ENCODE peak calls at places on chromosomes 1 and 21, in nine cellular contexts. X, T, M, W, E, U, D, I and B are unnamed samples.

GRCh38 chr21:36630485-36631206 is 68.3 kb upstream of the SIM2 start:
- DNase-seq in E (peak), X (peak), I (peak), D (peak), T (peak), W (peak), M (peak), U (peak), B (no peak)

GRCh38 chr1:23562138-23562819 is 3.0 kb upstream of the ID3 start:
- DNase-seq in W (peak), T (peak), M (peak), U (peak), I (peak), E (peak), D (peak), X (no peak), B (peak)

GRCh38 chr1:214260561-214261205 is 20.3 kb upstream of the SMYD2 start:
- DNase-seq in X (no peak), D (no peak), U (no peak), W (no peak), M (no peak), I (no peak), E (no peak), T (no peak), B (no peak)

GRCh38 chr1:177640687-177641086 is 329.2 kb downstream of the SEC16B start:
- DNase-seq in U (no peak), M (no peak), I (no peak), X (no peak), E (no peak), T (no peak), D (no peak), W (no peak), B (no peak)

GRCh38 chr1:43836267-43836951 is 97.2 kb upstream of the ARTN start:
- DNase-seq in D (no peak), U (peak), E (no peak), X (peak), T (no peak), M (no peak), W (peak), I (peak), B (no peak)

GRCh38 chr1:56404561-56405030 is 174.8 kb downstream of the PLPP3 start:
- DNase-seq in E (no peak), T (no peak), M (peak), D (peak), U (no peak), I (no peak), W (no peak), X (no peak), B (no peak)

GRCh38 chr1:233440952-233441401 is 113.5 kb downstream of the MAP3K21 start:
- DNase-seq in E (peak), I (no peak), X (no peak), T (no peak), W (peak), U (peak), M (peak), D (peak), B (peak)

GRCh38 chr1:113929750-113930498 is 800 bp downstream of the HIPK1 start:
- DNase-seq in W (peak), X (peak), M (no peak), D (no peak), E (no peak), T (peak), I (peak), U (peak), B (peak)

GRCh38 chr21:42269382-42269781 is 45.8 kb downstream of the TFF3 start:
- DNase-seq in W (no peak), M (no peak), U (no peak), D (no peak), T (no peak), I (peak), E (no peak), X (no peak), B (no peak)

GRCh38 chr21:25938673-25939395 is 204.1 kb downstream of the GABPA start:
- DNase-seq in T (no peak), W (no peak), X (no peak), D (peak), U (no peak), M (no peak), I (no peak), E (no peak), B (no peak)

GRCh38 chr1:59116920-59117542 is 179.9 kb upstream of the FGGY start:
- DNase-seq in X (no peak), W (no peak), U (no peak), D (peak), E (no peak), M (no peak), T (no peak), I (no peak), B (no peak)

GRCh38 chr1:73832276-73832825 is 365.6 kb downstream of the LRRIQ3 start:
- DNase-seq in M (no peak), U (no peak), X (no peak), T (no peak), D (no peak), W (no peak), I (no peak), E (no peak), B (no peak)

GRCh38 chr1:87853576-87854351 is 525.1 kb downstream of the LMO4 start:
- DNase-seq in I (no peak), T (no peak), E (no peak), U (peak), W (no peak), M (no peak), D (peak), X (no peak), B (no peak)

GRCh38 chr1:89888480-89889335 is 67.9 kb downstream of the LRRC8D start:
- DNase-seq in W (no peak), U (peak), I (no peak), X (no peak), T (no peak), E (no peak), M (no peak), D (no peak), B (no peak)

GRCh38 chr1:40094481-40095110 is 2.5 kb downstream of the PPT1 start:
- DNase-seq in E (no peak), T (no peak), U (no peak), I (no peak), M (no peak), W (no peak), X (no peak), D (no peak), B (no peak)

GRCh38 chr1:7703321-7704213 is 67.5 kb upstream of the VAMP3 start:
- DNase-seq in M (no peak), T (no peak), X (no peak), E (no peak), I (peak), U (no peak), D (no peak), W (peak), B (no peak)

GRCh38 chr21:30058928-30059327 is 107.7 kb downstream of the CLDN17 start:
- DNase-seq in D (no peak), X (no peak), M (no peak), E (no peak), T (no peak), I (no peak), U (no peak), W (no peak), B (no peak)

GRCh38 chr1:54800899-54801759 is at the start of gene TTC22:
- DNase-seq in T (no peak), X (peak), W (no peak), M (no peak), U (peak), E (no peak), I (peak), D (no peak), B (no peak)

GRCh38 chr1:35452086-35452485 is 105.1 kb downstream of the KIAA0319L start:
- DNase-seq in T (peak), X (no peak), E (no peak), D (peak), U (no peak), M (peak), W (no peak), I (no peak), B (no peak)

GRCh38 chr1:41282679-41283317 is 40.7 kb upstream of the SCMH1 start:
- DNase-seq in U (peak), E (peak), W (no peak), T (no peak), M (peak), I (peak), X (peak), D (peak), B (peak)

GRCh38 chr21:45906859-45907258 is 74.7 kb upstream of the COL6A1 start:
- DNase-seq in D (no peak), I (no peak), X (no peak), T (no peak), E (no peak), M (no peak), W (no peak), U (no peak), B (no peak)

GRCh38 chr1:169858467-169858866 is 35.2 kb downstream of the SCYL3 start:
- DNase-seq in W (no peak), U (no peak), I (no peak), M (no peak), T (no peak), X (no peak), E (peak), D (peak), B (no peak)

GRCh38 chr1:41046347-41046775 is 24.8 kb upstream of the SLFNL1 start:
- DNase-seq in X (no peak), I (no peak), M (no peak), E (no peak), T (no peak), U (no peak), W (no peak), D (no peak), B (no peak)

GRCh38 chr1:45334308-45335245 is 5.4 kb upstream of the TOE1 start:
- DNase-seq in W (no peak), I (no peak), M (peak), D (no peak), U (no peak), E (no peak), T (no peak), X (no peak), B (no peak)

GRCh38 chr1:158185770-158186705 is 5.3 kb downstream of the CD1D start:
- DNase-seq in I (no peak), X (no peak), D (no peak), U (peak), E (no peak), T (peak), W (no peak), M (no peak), B (no peak)

GRCh38 chr1:204288061-204288588 is 71.6 kb downstream of the PLEKHA6 start:
- DNase-seq in I (no peak), T (no peak), U (peak), M (peak), W (no peak), E (peak), X (no peak), D (peak), B (no peak)

GRCh38 chr1:1334835-1335234 is 3.8 kb downstream of the TAS1R3 start:
- DNase-seq in M (no peak), E (no peak), X (no peak), I (no peak), D (no peak), W (no peak), U (no peak), T (no peak), B (no peak)

GRCh38 chr1:211646566-211646965 is 28.9 kb downstream of the NEK2 start:
- DNase-seq in T (no peak), W (no peak), E (no peak), I (no peak), D (no peak), M (no peak), U (no peak), X (no peak), B (no peak)

GRCh38 chr1:226135059-226135651 is 51.4 kb downstream of the ACBD3 start:
- DNase-seq in I (no peak), X (no peak), W (peak), U (no peak), M (no peak), D (no peak), T (no peak), E (no peak), B (no peak)

GRCh38 chr1:24364975-24365678 is 46.0 kb downstream of the GRHL3 start:
- DNase-seq in I (peak), D (peak), X (no peak), W (peak), E (peak), M (peak), U (peak), T (no peak), B (no peak)

GRCh38 chr1:44857446-44857845 is 14.4 kb upstream of the PTCH2 start:
- DNase-seq in E (no peak), I (no peak), U (no peak), T (no peak), X (no peak), W (no peak), M (no peak), D (no peak), B (no peak)

GRCh38 chr21:36164427-36164784 is 7.8 kb downstream of the DOP1B start:
- DNase-seq in I (no peak), M (no peak), E (no peak), T (no peak), W (no peak), X (no peak), U (peak), D (no peak), B (no peak)

GRCh38 chr1:81509619-81510018 is 291.1 kb upstream of the ADGRL2 start:
- DNase-seq in I (no peak), D (no peak), W (no peak), E (no peak), U (no peak), T (no peak), X (no peak), M (no peak), B (no peak)

GRCh38 chr1:100065969-100066227 is 66.8 kb downstream of the SASS6 start:
- DNase-seq in U (no peak), W (no peak), D (no peak), T (no peak), X (no peak), M (no peak), I (no peak), E (no peak), B (no peak)

GRCh38 chr1:89545264-89546038 is 20.8 kb downstream of the LRRC8B start:
- DNase-seq in D (peak), U (peak), I (peak), T (no peak), W (no peak), E (no peak), M (no peak), X (no peak), B (no peak)

GRCh38 chr21:34771512-34772028 is 102.8 kb downstream of the CLIC6 start:
- DNase-seq in I (no peak), D (peak), X (no peak), M (no peak), T (no peak), W (no peak), E (peak), U (peak), B (no peak)

GRCh38 chr1:222454782-222455181 is 93.1 kb downstream of the HHIPL2 start:
- DNase-seq in U (no peak), I (no peak), M (no peak), D (peak), X (no peak), W (no peak), E (no peak), T (no peak), B (no peak)

GRCh38 chr1:20484526-20485462 is 1.2 kb downstream of the CAMK2N1 start:
- DNase-seq in M (no peak), W (peak), I (no peak), E (no peak), X (no peak), U (no peak), D (no peak), T (peak), B (no peak)